ENCODE peak calls at places on chromosomes 16 and 17, in eight cellular contexts. One of them, this sample, is unnamed.

GRCh38 chr16:64351116-64351515 is 770.7 kb downstream of the CDH11 start:
- DNase-seq in esophagus squamous epithelium: no peak
- DNase-seq in GM12878: no peak
- DNase-seq in CD8-positive, alpha-beta T cell: no peak
- DNase-seq in left lung: no peak
- DNase-seq in ascending aorta: no peak
- DNase-seq in astrocyte of the cerebellum: no peak
- DNase-seq in cardiac fibroblast: no peak
- DNase-seq in this sample: no peak

GRCh38 chr17:56815711-56816110 is 18.0 kb downstream of the C17orf67 start:
- DNase-seq in esophagus squamous epithelium: no peak
- DNase-seq in ascending aorta: no peak
- DNase-seq in astrocyte of the cerebellum: no peak
- DNase-seq in cardiac fibroblast: peak; percentile 37
- DNase-seq in left lung: no peak
- DNase-seq in GM12878: no peak
- DNase-seq in CD8-positive, alpha-beta T cell: no peak
- DNase-seq in this sample: no peak

GRCh38 chr16:5020551-5020950 is 13.2 kb downstream of the NAGPA start:
- DNase-seq in GM12878: no peak
- DNase-seq in esophagus squamous epithelium: no peak
- DNase-seq in left lung: no peak
- DNase-seq in CD8-positive, alpha-beta T cell: no peak
- DNase-seq in astrocyte of the cerebellum: no peak
- DNase-seq in ascending aorta: no peak
- DNase-seq in cardiac fibroblast: no peak
- DNase-seq in this sample: no peak

GRCh38 chr17:40816569-40816968 is 5.8 kb downstream of the KRT10 start:
- DNase-seq in CD8-positive, alpha-beta T cell: no peak
- DNase-seq in ascending aorta: no peak
- DNase-seq in GM12878: no peak
- DNase-seq in left lung: no peak
- DNase-seq in cardiac fibroblast: no peak
- DNase-seq in esophagus squamous epithelium: no peak
- DNase-seq in astrocyte of the cerebellum: no peak
- DNase-seq in this sample: no peak

GRCh38 chr17:41098476-41098875 is 534 bp upstream of the KRTAP4-8 start:
- DNase-seq in CD8-positive, alpha-beta T cell: no peak
- DNase-seq in left lung: no peak
- DNase-seq in ascending aorta: no peak
- DNase-seq in astrocyte of the cerebellum: no peak
- DNase-seq in GM12878: no peak
- DNase-seq in esophagus squamous epithelium: no peak
- DNase-seq in cardiac fibroblast: no peak
- DNase-seq in this sample: no peak

GRCh38 chr16:78684655-78685400 is 585.4 kb downstream of the WWOX start:
- DNase-seq in esophagus squamous epithelium: no peak
- DNase-seq in GM12878: no peak
- DNase-seq in CD8-positive, alpha-beta T cell: no peak
- DNase-seq in left lung: no peak
- DNase-seq in astrocyte of the cerebellum: no peak
- DNase-seq in ascending aorta: no peak
- DNase-seq in cardiac fibroblast: peak; percentile 22
- DNase-seq in this sample: no peak

GRCh38 chr17:72852267-72852945 is 240.1 kb downstream of the SLC39A11 start:
- DNase-seq in ascending aorta: no peak
- DNase-seq in CD8-positive, alpha-beta T cell: no peak
- DNase-seq in left lung: no peak
- DNase-seq in astrocyte of the cerebellum: no peak
- DNase-seq in esophagus squamous epithelium: no peak
- DNase-seq in GM12878: no peak
- DNase-seq in cardiac fibroblast: no peak
- DNase-seq in this sample: no peak

GRCh38 chr17:12620200-12620720 is 45.4 kb upstream of the MYOCD start:
- DNase-seq in cardiac fibroblast: peak; percentile 26
- DNase-seq in GM12878: no peak
- DNase-seq in esophagus squamous epithelium: no peak
- DNase-seq in left lung: no peak
- DNase-seq in ascending aorta: no peak
- DNase-seq in astrocyte of the cerebellum: peak; percentile 52
- DNase-seq in CD8-positive, alpha-beta T cell: no peak
- DNase-seq in this sample: no peak

GRCh38 chr16:88810868-88811599 is 694 bp downstream of the APRT start:
- DNase-seq in ascending aorta: peak; percentile 26
- DNase-seq in GM12878: no peak
- DNase-seq in left lung: peak; percentile 83
- DNase-seq in astrocyte of the cerebellum: no peak
- DNase-seq in esophagus squamous epithelium: no peak
- DNase-seq in cardiac fibroblast: peak; percentile 86
- DNase-seq in CD8-positive, alpha-beta T cell: peak; percentile 69
- DNase-seq in this sample: peak; percentile 94

GRCh38 chr17:39080416-39081179 is 70.8 kb downstream of the PLXDC1 start:
- DNase-seq in GM12878: no peak
- DNase-seq in left lung: no peak
- DNase-seq in ascending aorta: no peak
- DNase-seq in CD8-positive, alpha-beta T cell: no peak
- DNase-seq in astrocyte of the cerebellum: no peak
- DNase-seq in esophagus squamous epithelium: no peak
- DNase-seq in cardiac fibroblast: peak; percentile 54
- DNase-seq in this sample: no peak

GRCh38 chr16:69727916-69728270 is 1.5 kb upstream of the NQO1 start:
- DNase-seq in cardiac fibroblast: no peak
- DNase-seq in astrocyte of the cerebellum: no peak
- DNase-seq in CD8-positive, alpha-beta T cell: no peak
- DNase-seq in left lung: peak; percentile 86
- DNase-seq in GM12878: no peak
- DNase-seq in esophagus squamous epithelium: no peak
- DNase-seq in ascending aorta: no peak
- DNase-seq in this sample: no peak

GRCh38 chr17:83056583-83057396 is 22.6 kb upstream of the METRNL start:
- DNase-seq in GM12878: no peak
- DNase-seq in CD8-positive, alpha-beta T cell: no peak
- DNase-seq in ascending aorta: no peak
- DNase-seq in astrocyte of the cerebellum: no peak
- DNase-seq in cardiac fibroblast: no peak
- DNase-seq in esophagus squamous epithelium: no peak
- DNase-seq in left lung: peak; percentile 33
- DNase-seq in this sample: peak; percentile 61

GRCh38 chr16:15899538-15900100 is 11.2 kb upstream of the CEP20 start:
- DNase-seq in esophagus squamous epithelium: no peak
- DNase-seq in cardiac fibroblast: peak; percentile 44
- DNase-seq in CD8-positive, alpha-beta T cell: no peak
- DNase-seq in astrocyte of the cerebellum: peak; percentile 96
- DNase-seq in GM12878: peak; percentile 65
- DNase-seq in ascending aorta: no peak
- DNase-seq in left lung: peak; percentile 64
- DNase-seq in this sample: no peak

GRCh38 chr16:84834403-84834772 is 14.6 kb downstream of the CRISPLD2 start:
- DNase-seq in esophagus squamous epithelium: no peak
- DNase-seq in GM12878: no peak
- DNase-seq in left lung: no peak
- DNase-seq in CD8-positive, alpha-beta T cell: no peak
- DNase-seq in astrocyte of the cerebellum: peak; percentile 74
- DNase-seq in ascending aorta: no peak
- DNase-seq in cardiac fibroblast: peak; percentile 61
- DNase-seq in this sample: peak; percentile 20

GRCh38 chr17:5211458-5211857 is 19.8 kb upstream of the ZNF594 start:
- DNase-seq in CD8-positive, alpha-beta T cell: no peak
- DNase-seq in astrocyte of the cerebellum: no peak
- DNase-seq in ascending aorta: no peak
- DNase-seq in left lung: no peak
- DNase-seq in esophagus squamous epithelium: no peak
- DNase-seq in GM12878: no peak
- DNase-seq in cardiac fibroblast: no peak
- DNase-seq in this sample: no peak

GRCh38 chr17:80877829-80878303 is 113.8 kb upstream of the CHMP6 start:
- DNase-seq in CD8-positive, alpha-beta T cell: no peak
- DNase-seq in esophagus squamous epithelium: no peak
- DNase-seq in cardiac fibroblast: no peak
- DNase-seq in ascending aorta: no peak
- DNase-seq in astrocyte of the cerebellum: no peak
- DNase-seq in left lung: peak; percentile 9
- DNase-seq in GM12878: no peak
- DNase-seq in this sample: no peak

GRCh38 chr16:22977294-22977697 is 163.3 kb downstream of the HS3ST2 start:
- DNase-seq in ascending aorta: no peak
- DNase-seq in esophagus squamous epithelium: no peak
- DNase-seq in CD8-positive, alpha-beta T cell: no peak
- DNase-seq in astrocyte of the cerebellum: no peak
- DNase-seq in left lung: no peak
- DNase-seq in GM12878: no peak
- DNase-seq in cardiac fibroblast: no peak
- DNase-seq in this sample: no peak
- TF ChIP-seq CTCF in ascending aorta: peak; percentile 32
- TF ChIP-seq CTCF in esophagus squamous epithelium: peak; percentile 11
- TF ChIP-seq CTCF in CD8-positive, alpha-beta T cell: no peak
- TF ChIP-seq CTCF in astrocyte of the cerebellum: no peak
- TF ChIP-seq CTCF in left lung: peak; percentile 19
- TF ChIP-seq CTCF in GM12878: no peak
- TF ChIP-seq CTCF in cardiac fibroblast: peak; percentile 22
- TF ChIP-seq CTCF in this sample: no peak

DNA sequence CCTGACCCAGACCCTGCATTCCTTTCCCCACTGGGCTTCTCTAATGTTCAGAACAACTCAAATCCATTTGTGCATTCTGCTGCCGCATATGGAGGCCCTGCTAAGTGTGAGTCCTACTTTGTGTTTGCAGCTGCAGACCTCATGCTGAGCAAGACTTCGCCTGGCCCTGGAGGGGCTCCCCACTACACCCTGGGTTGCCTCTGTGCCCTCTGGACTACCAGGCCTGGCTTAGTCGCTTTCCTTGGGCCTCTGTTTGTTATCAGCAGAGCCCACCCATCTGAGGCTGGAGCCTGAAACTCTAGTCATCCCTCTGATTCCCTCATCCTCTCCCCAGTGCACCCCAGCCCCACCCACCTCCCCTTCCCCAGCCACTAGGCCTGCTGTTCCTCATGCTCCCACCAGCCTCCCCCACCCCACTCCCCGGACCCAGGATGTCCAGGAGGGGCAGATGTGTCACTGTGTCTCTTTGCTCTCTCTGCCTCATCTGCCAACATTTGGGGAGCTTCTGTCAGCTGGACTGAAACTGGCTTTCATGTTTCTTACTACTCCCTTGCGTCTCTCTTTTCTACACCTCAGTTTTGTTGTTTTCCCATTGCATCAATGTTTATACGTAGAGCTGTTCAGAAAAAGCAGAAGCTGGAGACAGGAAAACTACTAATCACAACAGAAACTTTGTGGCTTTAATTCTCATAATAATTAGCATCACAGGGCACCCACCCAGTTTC is 17.8 kb upstream of the CD300E start:
- DNase-seq in astrocyte of the cerebellum: no peak
- DNase-seq in CD8-positive, alpha-beta T cell: no peak
- DNase-seq in ascending aorta: no peak
- DNase-seq in left lung: no peak
- DNase-seq in cardiac fibroblast: no peak
- DNase-seq in GM12878: peak; percentile 44
- DNase-seq in esophagus squamous epithelium: no peak
- DNase-seq in this sample: no peak
- H3K4me3 ChIP-seq in astrocyte of the cerebellum: no peak overlapping the region
- H3K4me3 ChIP-seq in CD8-positive, alpha-beta T cell: no peak overlapping the region
- H3K4me3 ChIP-seq in ascending aorta: no peak overlapping the region
- H3K4me3 ChIP-seq in left lung: no peak overlapping the region
- H3K4me3 ChIP-seq in cardiac fibroblast: no peak overlapping the region
- H3K4me3 ChIP-seq in GM12878: no peak overlapping the region
- H3K4me3 ChIP-seq in esophagus squamous epithelium: no peak overlapping the region
- H3K4me3 ChIP-seq in this sample: no peak overlapping the region

GRCh38 chr17:61393550-61393903 is 6.1 kb upstream of the TBX2 start:
- DNase-seq in astrocyte of the cerebellum: no peak
- DNase-seq in ascending aorta: no peak
- DNase-seq in esophagus squamous epithelium: no peak
- DNase-seq in left lung: no peak
- DNase-seq in CD8-positive, alpha-beta T cell: no peak
- DNase-seq in cardiac fibroblast: no peak
- DNase-seq in GM12878: no peak
- DNase-seq in this sample: no peak
- TF ChIP-seq CTCF in astrocyte of the cerebellum: peak; percentile 7
- TF ChIP-seq CTCF in ascending aorta: no peak
- TF ChIP-seq CTCF in esophagus squamous epithelium: no peak
- TF ChIP-seq CTCF in left lung: no peak
- TF ChIP-seq CTCF in CD8-positive, alpha-beta T cell: no peak
- TF ChIP-seq CTCF in cardiac fibroblast: peak; percentile 39
- TF ChIP-seq CTCF in GM12878: no peak
- TF ChIP-seq CTCF in this sample: no peak

GRCh38 chr17:2849327-2849670 is 53.1 kb downstream of the RAP1GAP2 start:
- DNase-seq in left lung: no peak
- DNase-seq in ascending aorta: no peak
- DNase-seq in CD8-positive, alpha-beta T cell: no peak
- DNase-seq in esophagus squamous epithelium: no peak
- DNase-seq in GM12878: no peak
- DNase-seq in astrocyte of the cerebellum: no peak
- DNase-seq in cardiac fibroblast: no peak
- DNase-seq in this sample: peak; percentile 37
- H3K4me3 ChIP-seq in left lung: no peak overlapping the region
- H3K4me3 ChIP-seq in ascending aorta: no peak overlapping the region
- H3K4me3 ChIP-seq in CD8-positive, alpha-beta T cell: no peak overlapping the region
- H3K4me3 ChIP-seq in esophagus squamous epithelium: no peak overlapping the region
- H3K4me3 ChIP-seq in GM12878: no peak overlapping the region
- H3K4me3 ChIP-seq in astrocyte of the cerebellum: no peak overlapping the region
- H3K4me3 ChIP-seq in cardiac fibroblast: no peak overlapping the region
- H3K4me3 ChIP-seq in this sample: no peak overlapping the region

This sample was measured in pancreas.